ENCODE peak calls at places on chromosome 7, in four cellular contexts. L is mesendoderm, G is left ventricle myocardium inferior, A is cardiac muscle cell. I is an unnamed sample.

GRCh38 chr7:54781356-54781912 is 22.4 kb upstream of the SEC61G start:
- DNase-seq in L (no peak), G (no peak), A (no peak), I (no peak)

GRCh38 chr7:37100735-37101331 is 347.8 kb downstream of the ELMO1 start:
- DNase-seq in L (peak), G (no peak), A (peak), I (no peak)

GRCh38 chr7:85023066-85023687 is 163.7 kb downstream of the SEMA3D start:
- DNase-seq in L (peak), G (no peak), A (peak), I (peak)

GRCh38 chr7:8254667-8255066 is 7.3 kb downstream of the ICA1 start:
- DNase-seq in L (no peak), G (no peak), A (no peak), I (no peak)

GRCh38 chr7:2404714-2405119 is 1.3 kb downstream of the CHST12 start:
- DNase-seq in L (no peak), G (no peak), A (no peak), I (no peak)

GRCh38 chr7:116691664-116692063 is 19.7 kb downstream of the MET start:
- DNase-seq in L (no peak), G (no peak), A (peak), I (peak)

GRCh38 chr7:19011212-19011611 is 106.2 kb downstream of the TWIST1 start:
- DNase-seq in L (no peak), G (no peak), A (peak), I (peak)

GRCh38 chr7:118872568-118872967 is 648.1 kb downstream of the ANKRD7 start:
- DNase-seq in L (peak), G (no peak), A (no peak), I (no peak)

GRCh38 chr7:75969704-75970498 is 24.5 kb downstream of the TMEM120A start:
- DNase-seq in L (no peak), G (no peak), A (no peak), I (no peak)
- H3K27ac ChIP-seq in L (no peak), G (peak), A (no peak), I (no peak)

DNA sequence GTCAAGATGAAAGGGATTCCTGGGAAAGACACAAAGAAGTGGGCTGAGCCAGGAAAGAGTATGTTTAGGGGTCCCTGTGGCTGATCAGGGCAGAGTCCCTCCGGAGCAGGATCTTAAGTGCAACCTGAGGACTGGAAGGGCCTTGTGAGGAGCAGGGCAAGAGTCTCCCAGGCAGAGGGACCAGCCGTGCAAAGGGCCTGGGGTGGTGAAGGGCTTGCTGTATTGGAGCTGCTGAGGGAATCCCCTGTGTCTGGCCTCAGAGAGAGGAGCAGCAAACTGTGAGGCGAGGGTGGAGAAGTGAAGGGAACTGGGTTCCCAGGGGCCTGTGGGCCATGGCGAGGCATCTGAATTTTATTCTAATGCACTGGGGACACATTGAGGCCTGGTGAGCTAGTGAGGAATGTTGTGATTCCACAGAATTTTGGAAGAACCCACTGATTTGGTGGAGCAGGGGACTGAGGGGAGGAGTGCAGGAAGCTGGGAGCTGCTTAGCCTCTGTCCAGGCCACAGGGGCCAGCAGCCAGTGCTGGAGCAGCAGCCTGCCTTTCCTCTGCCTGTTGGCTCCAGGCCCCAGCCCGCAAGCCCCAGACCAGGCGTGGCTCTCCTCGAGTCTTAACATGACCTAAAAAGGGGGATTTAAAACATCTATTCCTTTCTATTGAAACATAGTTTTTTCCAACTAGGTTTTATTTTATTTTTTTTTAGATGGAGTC is 138.4 kb upstream of the IGFBP3 start:
- DNase-seq in L (no peak), G (peak), A (peak), I (no peak)
- H3K4me3 ChIP-seq in L (no peak), G (no peak), A (no peak), I (no peak)

DNA sequence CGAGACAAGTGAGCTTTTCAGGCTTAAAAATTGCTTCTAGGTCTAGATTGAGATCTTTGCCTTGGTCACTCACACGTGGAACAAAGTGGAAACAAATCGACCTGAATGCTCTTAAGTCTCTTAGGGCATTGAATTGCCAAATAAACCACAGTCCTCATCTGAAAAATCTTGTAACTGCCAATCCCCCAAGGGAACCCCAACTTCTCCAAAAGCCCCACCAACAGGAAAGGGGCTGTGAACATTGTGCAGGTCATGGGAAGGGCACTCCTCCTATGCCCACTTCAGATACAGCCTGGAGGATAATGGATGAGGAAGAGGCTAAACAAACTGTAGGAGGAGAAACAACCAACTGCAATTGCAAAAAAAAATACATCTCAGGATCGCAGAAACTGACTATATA is 91.3 kb downstream of the DGKI start:
- DNase-seq in L (no peak), G (no peak), A (no peak), I (no peak)
- H3K27ac ChIP-seq in L (no peak), G (no peak), A (no peak), I (no peak)

GRCh38 chr7:7231865-7232264 is 49.5 kb downstream of the C1GALT1 start:
- DNase-seq in L (no peak), G (no peak), A (no peak), I (no peak)

GRCh38 chr7:7236041-7236440 is 53.7 kb downstream of the C1GALT1 start:
- DNase-seq in L (no peak), G (no peak), A (no peak), I (no peak)

GRCh38 chr7:7237201-7237977 is 55.0 kb downstream of the C1GALT1 start:
- DNase-seq in L (no peak), G (no peak), A (no peak), I (no peak)

GRCh38 chr7:7237978-7238267 is 55.6 kb downstream of the C1GALT1 start:
- DNase-seq in L (no peak), G (no peak), A (no peak), I (no peak)

GRCh38 chr7:7235347-7235746 is 53.0 kb downstream of the C1GALT1 start:
- DNase-seq in L (no peak), G (no peak), A (no peak), I (no peak)
- H3K4me3 ChIP-seq in L (no peak), G (no peak), A (no peak), I (no peak)

GRCh38 chr7:44756904-44757303 is 8.3 kb downstream of the ZMIZ2 start:
- DNase-seq in L (no peak), G (no peak), A (no peak), I (no peak)

GRCh38 chr7:44757311-44757710 is 8.7 kb downstream of the ZMIZ2 start:
- DNase-seq in L (no peak), G (peak), A (peak), I (no peak)

GRCh38 chr7:44752822-44753221 is 4.2 kb downstream of the ZMIZ2 start:
- DNase-seq in L (no peak), G (no peak), A (no peak), I (no peak)

GRCh38 chr7:44755698-44756627 is 7.3 kb downstream of the ZMIZ2 start:
- DNase-seq in L (no peak), G (no peak), A (no peak), I (no peak)

DNA sequence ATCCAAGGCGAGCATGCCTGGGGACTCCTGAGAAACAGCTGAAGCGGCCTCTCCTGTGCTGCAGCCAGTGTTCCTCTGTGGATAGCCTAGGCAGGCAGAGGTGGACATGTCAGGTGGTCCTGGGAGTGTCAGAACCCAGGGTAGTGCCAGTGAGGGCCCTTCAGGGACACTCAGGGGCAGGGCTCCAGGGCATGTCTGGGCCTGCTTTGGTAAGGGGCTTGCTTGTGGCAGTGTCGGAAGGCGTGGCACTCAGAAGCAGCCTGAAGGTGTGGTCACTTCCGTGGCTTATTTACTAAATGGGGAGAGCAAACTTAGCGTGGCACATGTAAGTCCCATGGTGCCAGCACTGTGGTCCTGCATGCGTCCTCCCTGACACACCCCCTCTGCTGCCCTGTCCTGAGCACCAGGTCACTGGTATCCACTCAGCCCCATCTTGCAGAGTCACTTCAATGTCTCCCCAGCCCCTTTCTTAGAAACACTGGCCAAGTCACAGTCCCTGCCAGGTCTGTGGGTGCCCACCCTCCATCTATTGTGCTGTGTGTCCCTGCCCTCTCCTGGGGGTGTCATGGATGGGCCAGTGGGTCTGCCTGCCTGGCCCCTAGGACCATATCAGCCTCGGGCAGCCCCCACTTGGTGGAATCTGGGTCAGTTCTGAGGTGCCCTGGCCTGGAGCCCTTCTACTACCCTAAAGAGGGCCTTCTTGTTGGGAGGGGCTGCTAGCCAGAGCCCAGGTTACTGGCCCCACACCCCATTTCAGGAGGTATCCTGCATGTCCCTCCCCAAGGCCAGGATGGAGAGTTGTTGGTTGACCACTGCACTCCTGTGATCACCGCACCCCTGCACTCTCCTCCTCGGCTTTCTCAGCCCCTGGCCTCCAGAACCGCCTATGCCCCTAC is 6.4 kb downstream of the ZMIZ2 start:
- DNase-seq in L (no peak), G (no peak), A (no peak), I (no peak)
- H3K27ac ChIP-seq in L (no peak), G (peak), A (peak), I (no peak)

GRCh38 chr7:961546-962400 is 7.3 kb upstream of the ADAP1 start:
- DNase-seq in L (no peak), G (peak), A (no peak), I (no peak)
- H3K4me3 ChIP-seq in L (no peak), G (no peak), A (no peak), I (no peak)

DNA sequence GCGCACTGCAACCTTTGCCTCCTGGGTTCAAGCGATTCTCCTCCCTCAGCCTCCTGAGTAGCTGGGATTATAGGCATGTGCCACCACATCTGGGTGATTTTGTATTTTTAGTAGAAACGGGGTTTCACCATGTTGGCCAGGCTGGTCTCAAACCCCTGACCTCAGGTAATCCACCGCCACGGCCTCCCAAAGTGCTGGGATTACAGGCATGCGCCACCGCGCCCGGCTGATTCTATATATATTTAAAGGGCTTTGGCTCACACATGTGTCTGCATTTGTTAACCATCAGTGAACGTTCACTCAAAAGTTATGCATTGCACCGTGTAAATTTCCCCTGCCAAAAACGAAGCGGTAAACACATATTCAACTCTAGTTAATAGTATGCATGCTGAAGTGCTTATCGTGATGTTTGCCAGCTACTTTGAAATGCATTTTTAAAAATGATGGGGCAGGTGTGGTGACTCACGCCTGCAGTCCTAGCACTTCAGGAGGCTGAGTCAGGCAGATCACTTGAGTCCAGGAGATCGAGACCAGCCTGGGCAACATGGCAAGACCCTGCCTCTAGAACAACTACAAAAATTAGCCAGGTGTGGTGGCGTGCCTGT is 17.7 kb upstream of the WIPI2 start:
- DNase-seq in L (no peak), G (no peak), A (no peak), I (no peak)
- H3K27ac ChIP-seq in L (no peak), G (no peak), A (no peak), I (no peak)

I was measured in brain microvascular endothelial cell.